ENCODE peak calls at places on chromosomes 1 and 21, in eight cellular contexts. Y is IMR-90, W is Panc1, I is right lobe of liver, Z is stomach, G is brain microvascular endothelial cell, F is GM23338, E is body of pancreas. A is an unnamed sample.

GRCh38 chr21:28688381-28688780 is 304.3 kb downstream of the LTN1 start:
- DNase-seq in E (no peak), W (no peak), Y (no peak), F (no peak), I (no peak), G (peak; percentile 22), Z (no peak), A (no peak)

GRCh38 chr1:211697356-211697755 is 21.9 kb upstream of the NEK2 start:
- DNase-seq in E (no peak), W (no peak), I (no peak), F (no peak), Y (no peak), Z (no peak), G (no peak), A (no peak)

GRCh38 chr21:38680401-38680800 is 125.3 kb upstream of the ETS2 start:
- DNase-seq in I (no peak), Y (no peak), G (no peak), W (no peak), Z (no peak), F (no peak), E (no peak), A (no peak)

GRCh38 chr1:22323141-22323845 is 128.4 kb upstream of the ZBTB40 start:
- DNase-seq in I (peak; percentile 28), Z (no peak), W (no peak), E (no peak), F (no peak), G (no peak), Y (no peak), A (no peak)

GRCh38 chr1:43705982-43706597 is 1.2 kb upstream of the ST3GAL3 start:
- DNase-seq in Y (no peak), W (no peak), F (peak; percentile 50), E (no peak), G (no peak), I (no peak), Z (no peak), A (no peak)

GRCh38 chr1:26275580-26276431 is 4.1 kb upstream of the SH3BGRL3 start:
- DNase-seq in I (peak; percentile 83), F (peak; percentile 96), W (peak; percentile 87), E (peak; percentile 90), Z (peak; percentile 87), Y (peak; percentile 95), G (peak; percentile 89), A (peak; percentile 90)

GRCh38 chr1:228861830-228862176 is 126.5 kb downstream of the RHOU start:
- DNase-seq in G (no peak), Z (no peak), E (no peak), Y (peak; percentile 11), F (no peak), W (no peak), I (no peak), A (no peak)

GRCh38 chr1:228543396-228543795 is 56.2 kb downstream of the RNF187 start:
- DNase-seq in I (no peak), F (no peak), G (no peak), Y (no peak), E (no peak), W (no peak), Z (no peak), A (no peak)

GRCh38 chr1:14915356-14916054 is 238.0 kb upstream of the TMEM51 start:
- DNase-seq in F (peak; percentile 74), I (no peak), G (no peak), E (peak; percentile 52), Z (peak; percentile 51), Y (peak; percentile 34), W (peak; percentile 50), A (no peak)

GRCh38 chr1:222546548-222547259 is 1.2 kb downstream of the HHIPL2 start:
- DNase-seq in I (no peak), Z (no peak), G (peak; percentile 52), E (no peak), F (no peak), Y (peak; percentile 83), W (peak; percentile 15), A (no peak)

GRCh38 chr1:101739826-101740330 is 256.8 kb downstream of the OLFM3 start:
- DNase-seq in I (no peak), F (no peak), E (no peak), Z (no peak), G (no peak), Y (no peak), W (no peak), A (no peak)

GRCh38 chr1:155334980-155335379 is 14.3 kb downstream of the RUSC1 start:
- DNase-seq in G (no peak), F (no peak), I (no peak), Z (no peak), W (no peak), E (no peak), Y (no peak), A (no peak)

GRCh38 chr1:12774801-12775345 is 1.3 kb downstream of the PRAMEF12 start:
- DNase-seq in G (no peak), E (no peak), Y (no peak), Z (no peak), W (no peak), F (no peak), I (no peak), A (no peak)

GRCh38 chr1:179824265-179824664 is 53.3 kb downstream of the TOR1AIP2 start:
- DNase-seq in I (peak; percentile 40), E (no peak), Y (no peak), G (no peak), Z (no peak), F (no peak), W (no peak), A (peak; percentile 69)

GRCh38 chr1:33424610-33425009 is 6.3 kb downstream of the PHC2 start:
- DNase-seq in I (no peak), G (peak; percentile 50), E (no peak), Z (no peak), F (no peak), Y (peak; percentile 31), W (no peak), A (no peak)

GRCh38 chr1:169527461-169528213 is 41.9 kb upstream of the SLC19A2 start:
- DNase-seq in G (no peak), F (no peak), E (no peak), I (no peak), Y (peak; percentile 12), Z (no peak), W (no peak), A (no peak)

GRCh38 chr1:68218485-68218884 is 13.8 kb downstream of the WLS start:
- DNase-seq in I (no peak), W (no peak), Y (no peak), Z (peak; percentile 64), E (peak; percentile 31), G (no peak), F (peak; percentile 55), A (no peak)

GRCh38 chr1:75992312-75992711 is 60.1 kb upstream of the ASB17 start:
- DNase-seq in F (peak; percentile 10), I (no peak), G (no peak), E (no peak), Z (no peak), W (no peak), Y (no peak), A (no peak)

GRCh38 chr1:200641175-200641489 is 20.6 kb upstream of the KIF14 start:
- DNase-seq in Z (no peak), W (no peak), E (no peak), I (no peak), Y (peak; percentile 11), F (no peak), G (no peak), A (no peak)

GRCh38 chr1:219805191-219805590 is 123.2 kb downstream of the SLC30A10 start:
- DNase-seq in F (no peak), W (no peak), G (peak; percentile 15), E (no peak), I (no peak), Y (no peak), Z (no peak), A (no peak)

GRCh38 chr1:100229681-100230443 is 19.8 kb downstream of the DBT start:
- DNase-seq in Z (no peak), W (no peak), Y (no peak), F (no peak), I (no peak), G (no peak), E (no peak), A (no peak)

GRCh38 chr21:16330340-16331319 is 600.8 kb downstream of the USP25 start:
- DNase-seq in E (peak; percentile 56), W (peak; percentile 51), Y (peak; percentile 75), Z (no peak), F (peak; percentile 81), I (no peak), G (peak; percentile 71), A (no peak)

GRCh38 chr1:156391701-156392100 is 22.7 kb downstream of the RHBG start:
- DNase-seq in G (no peak), F (no peak), Z (no peak), Y (no peak), W (no peak), E (no peak), I (no peak), A (no peak)
- H3K27ac ChIP-seq in G (no peak overlapping the region), F (no peak overlapping the region), Z (no peak overlapping the region), Y (no peak overlapping the region), W (no peak overlapping the region), E (no peak overlapping the region), I (no peak overlapping the region), A (no peak overlapping the region)

GRCh38 chr1:164834641-164835040 is 275.7 kb downstream of the PBX1 start:
- DNase-seq in W (no peak), Z (no peak), I (no peak), Y (peak; percentile 40), G (no peak), E (no peak), F (no peak), A (no peak)
- H3K4me3 ChIP-seq in W (no peak overlapping the region), Z (no peak overlapping the region), I (no peak overlapping the region), Y (no peak overlapping the region), G (no peak overlapping the region), E (no peak overlapping the region), F (no peak overlapping the region), A (no peak overlapping the region)

DNA sequence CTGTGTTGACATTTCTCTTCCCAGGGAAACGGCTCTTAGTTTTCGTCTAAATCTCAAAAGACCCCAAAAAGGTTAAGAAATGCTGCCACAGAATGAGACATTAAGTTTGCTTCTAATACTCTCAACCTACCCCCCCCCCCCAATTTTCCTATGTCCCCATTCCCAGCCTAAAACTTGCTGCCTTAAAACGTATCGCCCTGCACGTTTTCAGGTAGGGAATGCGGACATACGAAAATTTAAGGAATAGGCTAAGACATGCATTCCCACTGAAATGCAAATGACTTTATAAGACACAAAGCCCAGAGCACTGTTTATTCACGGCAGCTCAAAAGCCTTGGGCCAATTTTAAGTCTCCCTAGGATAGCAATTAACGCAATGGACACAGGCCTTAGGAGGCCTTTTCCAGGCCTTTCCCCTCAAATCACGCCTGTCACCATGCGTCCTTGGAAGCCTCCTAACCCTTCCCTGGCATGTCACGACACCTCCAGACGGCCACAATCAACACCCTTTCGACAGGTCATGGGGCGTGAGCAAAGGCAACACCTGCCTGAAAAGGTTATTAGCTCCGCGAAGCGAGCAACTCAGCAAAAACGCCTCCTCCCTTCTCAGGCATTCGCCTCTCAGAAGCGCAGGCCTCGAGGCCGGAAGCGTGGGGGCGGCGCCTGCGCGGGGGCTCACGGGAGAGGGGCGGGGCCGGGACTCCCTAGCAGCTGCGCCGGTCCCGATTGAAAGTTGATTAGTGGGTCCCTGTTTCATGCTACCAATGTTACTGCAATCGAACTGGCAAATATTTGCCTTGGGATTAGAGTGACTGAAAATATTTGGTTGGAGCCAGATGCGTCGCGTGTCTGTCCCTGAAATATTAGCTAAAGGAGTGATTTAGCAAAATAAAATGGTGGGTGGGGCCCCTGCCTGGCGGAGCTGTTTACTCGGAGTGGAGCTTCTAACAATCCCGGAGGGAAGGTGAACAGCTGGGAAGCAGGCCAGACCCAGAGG is 45.1 kb downstream of the GFI1 start:
- DNase-seq in Y (no peak), G (no peak), E (peak; percentile 84), W (no peak), Z (peak; percentile 61), I (peak; percentile 45), F (peak; percentile 87), A (no peak)
- H3K27ac ChIP-seq in Y (no peak overlapping the region), G (no peak overlapping the region), E (peak overlapping the region; percentile 61), W (no peak overlapping the region), Z (no peak overlapping the region), I (no peak overlapping the region), F (peak overlapping the region; percentile 85), A (no peak overlapping the region)

GRCh38 chr1:98467584-98467983 is 193.9 kb upstream of the SNX7 start:
- DNase-seq in F (no peak), W (no peak), Y (peak; percentile 3), E (no peak), G (no peak), Z (no peak), I (no peak), A (no peak)
- H3K4me3 ChIP-seq in F (no peak overlapping the region), W (no peak overlapping the region), Y (no peak overlapping the region), E (no peak overlapping the region), G (no peak overlapping the region), Z (no peak overlapping the region), I (no peak overlapping the region), A (no peak overlapping the region)

A was measured in coronary artery.